ENCODE peak calls at places on chromosomes 6 and 20, in four cellular contexts. W is H1, G is IMR-90, N is endothelial cell of umbilical vein. F is an unnamed sample.

GRCh38 chr20:46717818-46718541 is 8.5 kb downstream of the SLC2A10 start:
- DNase-seq in N (no peak), G (no peak), W (no peak), F (no peak)

GRCh38 chr6:47743744-47744143 is 38.1 kb upstream of the OPN5 start:
- DNase-seq in G (no peak), N (no peak), W (no peak), F (peak)

GRCh38 chr6:45838486-45838885 is 177.2 kb downstream of the CLIC5 start:
- DNase-seq in W (no peak), N (no peak), G (no peak), F (no peak)

GRCh38 chr20:36153754-36154695 is 515 bp upstream of the EPB41L1 start:
- DNase-seq in N (peak), W (no peak), G (peak), F (peak)

GRCh38 chr6:138605958-138606357 is 106.7 kb upstream of the NHSL1 start:
- DNase-seq in N (no peak), W (no peak), G (no peak), F (no peak)

GRCh38 chr20:10217517-10218410 is 866 bp upstream of the SNAP25 start:
- DNase-seq in N (peak), W (no peak), G (peak), F (peak)

GRCh38 chr6:90466191-90466940 is 120.5 kb downstream of the MAP3K7 start:
- DNase-seq in W (no peak), G (peak), N (no peak), F (no peak)

GRCh38 chr6:11971154-11971553 is 41.0 kb upstream of the HIVEP1 start:
- DNase-seq in G (peak), W (no peak), N (no peak), F (no peak)

GRCh38 chr6:162179196-162179951 is 548.2 kb downstream of the PRKN start:
- DNase-seq in W (no peak), G (no peak), N (no peak), F (no peak)

GRCh38 chr6:89254569-89254968 is 37.4 kb upstream of the GABRR1 start:
- DNase-seq in G (no peak), W (no peak), N (peak), F (no peak)

GRCh38 chr20:10177326-10177725 is 41.3 kb upstream of the SNAP25 start:
- DNase-seq in W (no peak), G (peak), N (no peak), F (no peak)

GRCh38 chr6:87151786-87152527 is 3.4 kb upstream of the ZNF292 start:
- DNase-seq in W (no peak), N (peak), G (peak), F (no peak)

GRCh38 chr6:169864148-169865030 is 113.0 kb downstream of the ERMARD start:
- DNase-seq in G (no peak), N (no peak), W (no peak), F (no peak)

GRCh38 chr6:167491403-167492095 is 166.7 kb downstream of the TTLL2 start:
- DNase-seq in G (no peak), N (no peak), W (no peak), F (no peak)

GRCh38 chr6:127592964-127593363 is 16.0 kb downstream of the C6orf58 start:
- DNase-seq in G (no peak), N (no peak), W (no peak), F (no peak)

GRCh38 chr20:38034108-38034649 is 633 bp downstream of the RPRD1B start:
- DNase-seq in W (no peak), G (no peak), N (peak), F (no peak)

GRCh38 chr20:4064118-4064962 is 49.0 kb upstream of the RNF24 start:
- DNase-seq in W (no peak), G (peak), N (peak), F (peak)

GRCh38 chr6:27545271-27546046 is 72.6 kb upstream of the ZNF184 start:
- DNase-seq in G (peak), N (peak), W (peak), F (no peak)

GRCh38 chr6:1535295-1535694 is 74.4 kb upstream of the FOXC1 start:
- DNase-seq in G (no peak), W (no peak), N (no peak), F (no peak)

GRCh38 chr20:3572151-3572550 is 91.0 kb downstream of the GFRA4 start:
- DNase-seq in N (peak), G (peak), W (no peak), F (no peak)

GRCh38 chr6:101539510-101540245 is 146.2 kb downstream of the GRIK2 start:
- DNase-seq in W (no peak), N (no peak), G (peak), F (no peak)

GRCh38 chr6:90458353-90459224 is 128.3 kb downstream of the MAP3K7 start:
- DNase-seq in W (no peak), N (no peak), G (no peak), F (no peak)

GRCh38 chr6:98833101-98834059 is 994 bp upstream of the POU3F2 start:
- DNase-seq in N (peak), W (no peak), G (peak), F (no peak)

GRCh38 chr6:136962661-136963060 is 40.6 kb downstream of the SLC35D3 start:
- DNase-seq in G (no peak), W (no peak), N (peak), F (no peak)

GRCh38 chr20:16475225-16475624 is 98.0 kb downstream of the KIF16B start:
- DNase-seq in W (no peak), G (peak), N (no peak), F (no peak)

GRCh38 chr6:33621396-33622388 is 570 bp downstream of the ITPR3 start:
- DNase-seq in W (no peak), G (no peak), N (peak), F (no peak)
- TF ChIP-seq POLR2A in W (no peak), G (no peak), N (no peak), F (no peak)

DNA sequence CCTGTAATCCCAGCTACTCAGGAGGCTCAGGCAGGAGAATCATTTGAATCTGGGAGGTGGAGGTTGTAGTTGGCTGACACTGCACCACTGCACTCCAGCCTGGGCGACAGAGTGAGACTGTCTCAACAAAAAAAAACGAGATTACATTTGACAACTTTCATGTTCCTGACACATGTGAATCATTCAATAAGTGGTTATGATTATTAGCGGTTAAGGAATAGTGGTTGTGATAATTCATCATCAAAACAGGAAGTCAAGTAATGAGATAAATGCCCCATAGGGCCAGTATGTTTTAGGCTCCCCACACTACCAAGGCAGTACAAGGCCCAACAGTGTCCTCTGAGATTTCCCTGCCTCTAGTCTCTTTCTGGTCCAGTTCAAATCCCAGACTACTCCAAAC is 2.5 kb downstream of the HDDC2 start:
- DNase-seq in N (no peak), G (no peak), W (no peak), F (no peak)
- H3K4me2 ChIP-seq in N (no peak), G (no peak), W (no peak), F (peak)

DNA sequence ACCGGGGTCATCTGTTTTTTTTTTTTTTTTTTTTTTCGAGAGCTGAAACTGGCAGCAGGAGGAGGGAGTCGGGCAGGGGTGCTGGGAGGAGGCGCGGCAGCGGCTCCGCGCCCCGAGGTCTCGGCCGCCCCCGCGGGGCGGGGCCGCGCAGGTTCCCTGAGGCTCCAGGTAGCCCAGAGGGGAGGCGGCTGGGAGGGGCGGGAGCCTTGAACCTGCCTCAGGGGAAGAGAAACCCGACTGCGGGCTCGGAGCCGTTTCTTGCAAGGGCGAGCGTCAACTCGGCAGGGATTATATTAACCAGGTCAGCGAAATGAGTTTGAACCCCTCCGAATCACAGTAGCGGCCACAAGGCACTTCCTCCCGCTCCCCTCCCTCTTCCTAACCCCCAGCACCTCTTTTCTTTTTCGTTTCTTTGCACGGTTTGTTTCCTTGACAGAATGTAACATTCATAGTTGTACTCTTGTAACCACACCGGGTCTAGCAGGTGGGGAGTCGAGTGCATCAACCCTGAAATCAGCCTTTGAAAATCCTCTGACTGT is 2.0 kb downstream of the MYB start:
- DNase-seq in N (no peak), G (no peak), W (no peak), F (no peak)
- TF ChIP-seq POLR2A in N (no peak), G (no peak), W (no peak), F (no peak)

GRCh38 chr20:32858189-32858588 is 534 bp upstream of the EFCAB8 start:
- DNase-seq in W (no peak), N (no peak), G (no peak), F (no peak)
- H3K4me2 ChIP-seq in W (peak), N (no peak), G (no peak), F (no peak)

GRCh38 chr20:31698803-31699718 is 23.6 kb downstream of the BCL2L1 start:
- DNase-seq in N (peak), G (peak), W (no peak), F (peak)
- TF ChIP-seq POLR2A in N (peak), G (no peak), W (no peak), F (no peak)

GRCh38 chr20:63501818-63502670 is 3.2 kb upstream of the EEF1A2 start:
- DNase-seq in N (no peak), W (no peak), G (peak), F (no peak)
- H3K4me2 ChIP-seq in N (no peak), W (peak), G (no peak), F (peak)